ENCODE peak calls at places on chromosomes 5 and 9, in seven cellular contexts. W is fibroblast of mammary gland; T is neural crest cell; P is nucleus accumbens; U is KBM-7; S is tibial artery; H is activated naive CD8-positive, alpha-beta T cell treated with anti-CD3 and anti-CD28 coated beads for 36 hours. L is an unnamed sample.

GRCh38 chr5:177233206-177233605 is 70.3 kb downstream of the RAB24 start:
- DNase-seq in W (peak), T (no peak), P (no peak), U (no peak), S (no peak), H (no peak), L (no peak)

GRCh38 chr5:149666212-149666852 is 63.8 kb upstream of the PPARGC1B start:
- DNase-seq in W (peak), T (no peak), P (no peak), U (no peak), S (peak), H (no peak), L (peak)

GRCh38 chr9:130939405-130939941 is 426 bp upstream of the FIBCD1 start:
- DNase-seq in W (no peak), T (no peak), P (no peak), U (no peak), S (no peak), H (no peak), L (peak)

GRCh38 chr5:143738415-143739401 is 73.3 kb upstream of the HMHB1 start:
- DNase-seq in W (no peak), T (no peak), P (no peak), U (no peak), S (no peak), H (no peak), L (peak)

GRCh38 chr9:37602817-37603216 is 10.4 kb upstream of the TOMM5 start:
- DNase-seq in W (peak), T (no peak), P (no peak), U (no peak), S (no peak), H (no peak), L (no peak)

GRCh38 chr5:93189707-93190120 is 391.3 kb downstream of the NR2F1-AS1 start:
- DNase-seq in W (peak), T (no peak), P (no peak), U (no peak), S (no peak), H (no peak), L (peak)

GRCh38 chr5:137592317-137592716 is 93.2 kb upstream of the SPOCK1 start:
- DNase-seq in W (no peak), T (no peak), P (no peak), U (no peak), S (no peak), H (no peak), L (no peak)

GRCh38 chr9:128120061-128120740 is 7.3 kb downstream of the PTGES2 start:
- DNase-seq in W (no peak), T (no peak), P (no peak), U (no peak), S (no peak), H (no peak), L (no peak)

GRCh38 chr5:56951131-56951945 is 585 bp downstream of the MIER3 start:
- DNase-seq in W (no peak), T (peak), P (no peak), U (peak), S (no peak), H (peak), L (no peak)

GRCh38 chr9:134437417-134438203 is 111.4 kb downstream of the RXRA start:
- DNase-seq in W (no peak), T (no peak), P (no peak), U (no peak), S (no peak), H (no peak), L (no peak)

GRCh38 chr9:88651682-88652633 is 117.0 kb downstream of the NXNL2 start:
- DNase-seq in W (peak), T (no peak), P (no peak), U (no peak), S (peak), H (no peak), L (peak)

GRCh38 chr9:76401580-76402354 is 7.5 kb upstream of the RFK start:
- DNase-seq in W (peak), T (no peak), P (no peak), U (no peak), S (no peak), H (no peak), L (peak)